ENCODE peak calls at places on chromosomes 3 and 15, in eight cellular contexts. Y is NCI-H2029; N is ecto neural progenitor cell; Q is T-cell; Z is stimulated activated CD4-positive, alpha-beta T cell treated with anti-CD3 and anti-CD28 coated beads, Interleukin-2, amount 100 ng/mL, for 24 hours; F is adipocyte; W is CD4-positive, alpha-beta T cell; X is activated CD4-positive, alpha-beta T cell treated with anti-CD3 and anti-CD28 coated beads for 48 hours. K is an unnamed sample.

GRCh38 chr3:150132101-150132749 is 161.5 kb upstream of the PFN2 start:
- DNase-seq in Y (no peak), N (no peak), Q (no peak), Z (no peak), F (no peak), W (no peak), X (no peak), K (no peak)

GRCh38 chr3:158420654-158421396 is 150.2 kb upstream of the MLF1 start:
- DNase-seq in Y (no peak), N (no peak), Q (no peak), Z (no peak), F (peak), W (no peak), X (no peak), K (no peak)

GRCh38 chr3:33128706-33129105 is 14.9 kb downstream of the CRTAP start:
- DNase-seq in Y (no peak), N (no peak), Q (no peak), Z (no peak), F (peak), W (no peak), X (no peak), K (no peak)

GRCh38 chr15:38486946-38487345 is 33.0 kb downstream of the FAM98B start:
- DNase-seq in Y (no peak), N (no peak), Q (no peak), Z (no peak), F (peak), W (no peak), X (no peak), K (no peak)

GRCh38 chr3:123290962-123291361 is 89.2 kb downstream of the SEC22A start:
- DNase-seq in Y (no peak), N (peak), Q (no peak), Z (no peak), F (no peak), W (no peak), X (no peak), K (no peak)

GRCh38 chr3:139299261-139300132 is 44.3 kb upstream of the MRPS22 start:
- DNase-seq in Y (no peak), N (no peak), Q (no peak), Z (no peak), F (peak), W (no peak), X (no peak), K (no peak)

GRCh38 chr3:102979682-102980378 is 545.0 kb downstream of the ZPLD1 start:
- DNase-seq in Y (no peak), N (no peak), Q (no peak), Z (no peak), F (peak), W (no peak), X (no peak), K (no peak)

GRCh38 chr3:69869643-69870042 is 129.9 kb upstream of the SAMMSON start:
- DNase-seq in Y (no peak), N (no peak), Q (no peak), Z (no peak), F (no peak), W (no peak), X (no peak), K (no peak)

GRCh38 chr3:57967590-57967989 is 40.6 kb upstream of the FLNB start:
- DNase-seq in Y (no peak), N (no peak), Q (no peak), Z (no peak), F (no peak), W (no peak), X (no peak), K (no peak)

GRCh38 chr3:71585126-71585525 is 1.6 kb upstream of the FOXP1 start:
- DNase-seq in Y (no peak), N (no peak), Q (no peak), Z (no peak), F (no peak), W (no peak), X (peak), K (no peak)

GRCh38 chr15:35506272-35506870 is 39.6 kb downstream of the DPH6 start:
- DNase-seq in Y (no peak), N (no peak), Q (no peak), Z (no peak), F (no peak), W (no peak), X (no peak), K (no peak)

GRCh38 chr15:29621626-29622025 is 200.6 kb downstream of the TJP1 start:
- DNase-seq in Y (no peak), N (no peak), Q (no peak), Z (no peak), F (no peak), W (no peak), X (no peak), K (no peak)

GRCh38 chr15:58777107-58777506 is 6.0 kb downstream of the MINDY2 start:
- DNase-seq in Y (no peak), N (no peak), Q (no peak), Z (no peak), F (no peak), W (no peak), X (no peak), K (no peak)

GRCh38 chr3:66609660-66610547 is 109.1 kb upstream of the LRIG1 start:
- DNase-seq in Y (peak), N (peak), Q (no peak), Z (no peak), F (peak), W (no peak), X (no peak), K (no peak)

GRCh38 chr3:52319921-52320595 is 3.9 kb downstream of the DNAH1 start:
- DNase-seq in Y (no peak), N (no peak), Q (no peak), Z (no peak), F (no peak), W (no peak), X (no peak), K (no peak)

GRCh38 chr3:46972396-46972795 is 4.1 kb downstream of the CCDC12 start:
- DNase-seq in Y (no peak), N (no peak), Q (no peak), Z (no peak), F (no peak), W (no peak), X (no peak), K (no peak)

GRCh38 chr3:39286771-39287170 is 6.9 kb upstream of the CX3CR1 start:
- DNase-seq in Y (no peak), N (no peak), Q (no peak), Z (no peak), F (no peak), W (no peak), X (no peak), K (no peak)

GRCh38 chr15:70892912-70893560 is 410 bp downstream of the LRRC49 start:
- DNase-seq in Y (peak), N (no peak), Q (no peak), Z (no peak), F (peak), W (no peak), X (no peak), K (no peak)